ENCODE peak calls at places on chromosomes 12 and 14, in four cellular contexts. R, W, Z and P are unnamed samples.

GRCh38 chr12:92796650-92797049 is 93.9 kb downstream of the PLEKHG7 start:
- DNase-seq in W (no peak), R (no peak), Z (no peak), P (no peak)

GRCh38 chr12:127294651-127295205 is 972.2 kb upstream of the TMEM132C start:
- DNase-seq in Z (no peak), W (no peak), R (no peak), P (no peak)

GRCh38 chr14:53525608-53526007 is 372.5 kb upstream of the DDHD1 start:
- DNase-seq in R (no peak), Z (no peak), W (no peak), P (no peak)

GRCh38 chr12:79858518-79858917 is 76.4 kb downstream of the PPP1R12A start:
- DNase-seq in R (no peak), W (peak), Z (no peak), P (no peak)

GRCh38 chr12:77845831-77846230 is 15.1 kb downstream of the NAV3 start:
- DNase-seq in Z (no peak), W (no peak), R (no peak), P (no peak)

GRCh38 chr12:18261906-18262305 is 588 bp downstream of the PIK3C2G start:
- DNase-seq in W (no peak), Z (no peak), R (no peak), P (no peak)

GRCh38 chr14:52010173-52010693 is 20.9 kb downstream of the RTRAF start:
- DNase-seq in W (no peak), R (no peak), Z (no peak), P (no peak)

GRCh38 chr12:48750215-48750614 is 33.7 kb upstream of the CCNT1 start:
- DNase-seq in R (no peak), Z (no peak), W (no peak), P (no peak)

GRCh38 chr12:93902736-93903562 is 225.8 kb downstream of the CRADD start:
- DNase-seq in Z (no peak), R (no peak), W (peak), P (no peak)

GRCh38 chr12:6084261-6084968 is 40.1 kb downstream of the VWF start:
- DNase-seq in W (no peak), R (no peak), Z (no peak), P (no peak)

GRCh38 chr14:93965287-93965821 is 11.0 kb downstream of the ASB2 start:
- DNase-seq in W (peak), Z (no peak), R (no peak), P (no peak)

GRCh38 chr14:64942531-64943111 is at the start of gene GPX2:
- DNase-seq in R (no peak), W (peak), Z (no peak), P (no peak)

GRCh38 chr14:48398675-48399282 is 723.4 kb upstream of the MDGA2 start:
- DNase-seq in R (no peak), W (peak), Z (peak), P (peak)

GRCh38 chr12:131761638-131762037 is 50.7 kb downstream of the SFSWAP start:
- DNase-seq in W (no peak), Z (no peak), R (no peak), P (no peak)

GRCh38 chr14:68405959-68406358 is 386.9 kb downstream of the ZFP36L1 start:
- DNase-seq in Z (no peak), R (no peak), W (no peak), P (no peak)

GRCh38 chr14:103393687-103394626 is 8.7 kb downstream of the MARK3 start:
- DNase-seq in Z (peak), R (no peak), W (no peak), P (peak)

GRCh38 chr12:27551172-27551840 is 27.3 kb downstream of the PPFIBP1 start:
- DNase-seq in R (no peak), Z (no peak), W (no peak), P (no peak)

GRCh38 chr12:68483592-68484373 is 126.9 kb upstream of the RAP1B start:
- DNase-seq in R (no peak), Z (no peak), W (no peak), P (no peak)

GRCh38 chr12:111248981-111249380 is 119.9 kb downstream of the PHETA1 start:
- DNase-seq in Z (no peak), R (no peak), W (no peak), P (no peak)

GRCh38 chr14:104343690-104344640 is 205.6 kb downstream of the KIF26A start:
- DNase-seq in Z (no peak), R (no peak), W (no peak), P (no peak)

GRCh38 chr12:50058743-50059312 is 1.4 kb downstream of the ASIC1 start:
- DNase-seq in Z (no peak), W (no peak), R (no peak), P (no peak)

GRCh38 chr12:82740129-82741000 is 53.7 kb downstream of the TMTC2 start:
- DNase-seq in Z (no peak), W (no peak), R (no peak), P (peak)

GRCh38 chr12:34393086-34393820 is 371.0 kb downstream of the ALG10 start:
- DNase-seq in Z (no peak), W (no peak), R (no peak), P (no peak)

GRCh38 chr12:100427078-100427477 is 46.6 kb upstream of the NR1H4 start:
- DNase-seq in R (no peak), Z (no peak), W (peak), P (no peak)

GRCh38 chr12:22969521-22969920 is 344.6 kb downstream of the ETNK1 start:
- DNase-seq in R (no peak), Z (no peak), W (no peak), P (no peak)

GRCh38 chr14:28577711-28578131 is 188.9 kb upstream of the FOXG1 start:
- DNase-seq in W (no peak), Z (no peak), R (no peak), P (no peak)

GRCh38 chr12:4251228-4251891 is 22.2 kb upstream of the CCND2 start:
- DNase-seq in W (no peak), Z (no peak), R (no peak), P (no peak)

GRCh38 chr12:122895757-122896636 is at the start of gene VPS37B:
- DNase-seq in Z (peak), W (peak), R (no peak), P (peak)

GRCh38 chr12:24759155-24759554 is 189.7 kb downstream of the BCAT1 start:
- DNase-seq in R (no peak), Z (peak), W (peak), P (no peak)

GRCh38 chr14:36556811-36557433 is 25.5 kb downstream of the NKX2-8 start:
- DNase-seq in Z (peak), R (no peak), W (peak), P (peak)

GRCh38 chr14:105092124-105092911 is 27.1 kb upstream of the GPR132 start:
- DNase-seq in W (no peak), R (no peak), Z (no peak), P (no peak)

GRCh38 chr12:42296503-42297109 is 29.3 kb downstream of the ZCRB1 start:
- DNase-seq in R (no peak), Z (peak), W (peak), P (peak)

GRCh38 chr14:61398221-61398620 is 76.8 kb downstream of the PRKCH start:
- DNase-seq in R (no peak), W (no peak), Z (no peak), P (no peak)

GRCh38 chr14:64507376-64508156 is 3.0 kb downstream of the ZBTB1 start:
- DNase-seq in Z (no peak), W (no peak), R (no peak), P (no peak)

GRCh38 chr14:89027097-89027740 is 202.8 kb downstream of the TTC8 start:
- DNase-seq in W (peak), Z (peak), R (no peak), P (peak)

GRCh38 chr12:92133166-92133565 is 12.5 kb downstream of the BTG1 start:
- DNase-seq in W (no peak), R (no peak), Z (no peak), P (no peak)

GRCh38 chr12:546920-547845 is 87.4 kb downstream of the B4GALNT3 start:
- DNase-seq in W (peak), R (no peak), Z (peak), P (peak)

GRCh38 chr12:130838951-130839769 is at the start of gene STX2:
- DNase-seq in Z (peak), R (peak), W (peak), P (peak)

GRCh38 chr12:52392465-52393007 is 7.1 kb upstream of the KRT84 start:
- DNase-seq in R (no peak), W (no peak), Z (no peak), P (no peak)

GRCh38 chr12:52390739-52391617 is 5.5 kb upstream of the KRT84 start:
- DNase-seq in W (peak), R (no peak), Z (peak), P (peak)

GRCh38 chr12:52391618-52392002 is 6.2 kb upstream of the KRT84 start:
- DNase-seq in W (no peak), R (no peak), Z (no peak), P (no peak)

GRCh38 chr12:52387859-52388258 is 2.4 kb upstream of the KRT84 start:
- DNase-seq in W (no peak), R (no peak), Z (no peak), P (no peak)

DNA sequence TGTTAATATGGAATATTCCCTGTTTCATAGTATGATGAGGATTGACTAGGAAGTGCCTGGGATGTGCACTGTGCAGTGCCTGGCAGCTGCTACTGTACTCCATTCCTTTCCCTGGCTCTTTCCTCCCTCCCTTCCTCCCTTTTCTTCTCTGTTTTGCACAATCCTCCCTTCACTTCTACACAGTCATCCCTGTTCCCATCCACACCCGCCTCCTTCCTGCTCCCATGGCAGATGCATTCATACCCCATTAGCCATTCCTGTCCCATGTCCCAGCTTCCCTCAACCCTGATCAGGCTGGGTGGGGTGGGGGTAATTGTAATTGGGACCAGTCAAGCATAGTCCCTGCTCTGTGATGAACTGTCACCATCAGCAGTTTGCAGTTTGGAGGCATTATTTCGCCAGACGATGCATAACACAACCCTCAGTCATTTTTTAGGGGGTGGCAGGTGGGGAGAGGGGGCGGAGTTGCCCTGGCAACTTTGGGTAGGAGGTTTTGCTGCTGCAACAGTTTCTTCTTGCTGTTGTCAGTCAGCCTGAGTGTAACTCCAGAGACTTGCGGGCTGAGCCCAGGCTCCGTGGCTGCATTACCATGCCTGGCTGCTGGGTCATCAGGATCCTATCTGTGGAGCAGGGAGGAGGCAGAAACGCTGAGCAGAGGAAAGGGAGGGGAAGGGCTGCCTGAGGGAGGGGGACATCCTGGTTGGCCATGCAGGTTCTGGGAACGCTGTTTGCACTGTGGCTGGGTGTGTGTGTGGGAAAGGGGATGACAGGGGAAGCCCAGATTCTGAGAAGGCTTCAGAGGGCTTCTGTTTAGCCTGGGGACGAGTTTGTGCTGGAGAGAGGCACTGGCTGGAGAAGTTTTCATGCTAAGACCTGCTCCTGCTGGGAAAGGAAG is 4.1 kb upstream of the KRT84 start:
- DNase-seq in Z (no peak), R (no peak), W (no peak), P (no peak)
- TF ChIP-seq BHLHE40 in Z (no peak), R (no peak), W (no peak), P (no peak)

GRCh38 chr12:47319746-47320145 is 240.0 kb upstream of the AMIGO2 start:
- DNase-seq in R (no peak), Z (no peak), W (no peak), P (no peak)
- TF ChIP-seq TARDBP in R (no peak), Z (no peak), W (no peak), P (no peak)

DNA sequence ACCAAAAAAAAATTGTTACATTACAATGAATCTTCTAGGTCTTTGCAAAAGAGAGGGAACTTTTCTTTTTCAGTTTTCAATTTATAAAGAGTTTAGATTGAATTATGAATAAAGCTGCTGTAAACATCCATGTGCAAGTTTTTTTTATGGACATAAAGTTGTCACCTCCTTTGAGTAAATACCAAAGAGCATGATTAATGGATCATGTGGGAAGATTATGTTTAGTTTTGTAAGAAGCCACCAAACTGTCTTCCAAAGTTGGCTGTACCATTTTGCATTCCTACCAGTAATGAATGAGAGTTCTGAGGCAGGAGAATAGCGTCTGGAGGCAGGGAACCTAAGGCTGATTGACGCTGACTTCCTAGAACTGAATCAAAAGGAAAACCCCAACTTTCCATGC is 30.2 kb downstream of the LEMD3 start:
- DNase-seq in R (no peak), Z (no peak), W (no peak), P (no peak)
- TF ChIP-seq BHLHE40 in R (no peak), Z (no peak), W (no peak), P (no peak)

DNA sequence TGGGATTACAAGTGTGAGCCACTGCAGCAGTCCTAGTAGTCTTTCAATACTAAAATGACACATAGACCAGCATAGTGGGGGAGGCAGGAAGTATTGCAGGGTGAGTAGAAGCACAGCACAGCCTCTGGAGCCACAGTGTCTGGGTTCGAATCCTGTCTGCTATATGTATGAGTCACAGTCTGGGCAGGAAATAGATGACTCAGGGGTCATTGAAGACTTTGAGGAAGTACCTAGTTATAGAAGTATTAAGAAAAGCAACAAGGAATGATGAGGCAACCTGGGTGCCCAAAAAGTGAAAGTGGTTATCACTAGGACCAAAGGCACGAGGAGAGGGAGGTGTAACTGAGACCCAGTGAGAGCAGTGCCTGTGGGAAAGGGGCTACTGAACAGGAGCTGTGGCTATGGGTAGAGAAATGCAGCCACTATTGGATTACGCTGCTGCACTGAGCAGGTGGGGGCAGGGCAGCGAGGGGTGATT is 124.0 kb downstream of the PDE3A start:
- DNase-seq in R (peak), Z (no peak), W (no peak), P (no peak)
- TF ChIP-seq TARDBP in R (no peak), Z (no peak), W (no peak), P (no peak)

DNA sequence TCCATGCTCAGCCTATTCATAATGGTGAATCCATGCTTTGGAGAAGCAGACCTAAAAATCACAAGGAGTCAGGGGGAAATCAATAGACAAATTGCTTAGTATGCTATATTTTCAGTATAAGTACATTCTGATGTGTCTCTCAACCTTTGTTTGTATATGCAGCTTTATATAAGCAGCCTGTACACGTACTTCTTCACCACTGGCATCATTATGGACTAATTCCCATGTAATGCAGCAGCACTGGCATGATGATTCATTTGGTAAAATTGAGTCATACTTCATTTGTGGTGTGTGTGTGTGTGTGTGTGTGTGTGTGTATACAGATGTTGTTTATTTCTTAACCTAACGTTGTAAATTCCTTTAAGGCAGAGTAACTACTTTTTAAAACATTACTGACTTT is 10.9 kb downstream of the DCP1B start:
- DNase-seq in W (peak), R (no peak), Z (no peak), P (no peak)
- TF ChIP-seq BHLHE40 in W (no peak), R (no peak), Z (no peak), P (no peak)

DNA sequence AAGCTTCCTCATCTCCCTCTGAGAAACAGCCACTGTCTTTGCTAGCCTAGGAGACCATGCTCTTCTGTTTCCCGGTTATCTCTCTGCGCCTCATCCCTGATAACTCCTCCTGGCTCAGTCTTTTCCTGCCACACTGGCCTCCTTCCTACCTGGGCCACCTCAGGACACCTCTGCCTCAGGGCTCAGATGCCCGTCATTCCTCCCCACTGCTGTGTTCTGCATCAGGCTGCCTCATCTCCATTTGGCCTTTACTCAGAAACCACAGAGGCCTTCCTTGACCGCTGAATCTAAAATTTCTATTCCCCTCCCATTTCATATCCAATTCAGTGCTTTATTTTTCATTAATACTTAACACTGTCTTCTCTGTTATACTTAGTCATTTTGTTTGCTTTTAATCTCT is 311.0 kb upstream of the RGS6 start:
- DNase-seq in R (no peak), W (no peak), Z (no peak), P (no peak)
- TF ChIP-seq TARDBP in R (no peak), W (no peak), Z (no peak), P (no peak)

GRCh38 chr12:104635944-104636343 is 179.2 kb downstream of the CHST11 start:
- DNase-seq in R (no peak), W (no peak), Z (no peak), P (no peak)

GRCh38 chr12:104630230-104630670 is 173.5 kb downstream of the CHST11 start:
- DNase-seq in W (no peak), R (no peak), Z (no peak), P (peak)

GRCh38 chr12:104634852-104635251 is 178.1 kb downstream of the CHST11 start:
- DNase-seq in W (no peak), Z (no peak), R (no peak), P (no peak)

GRCh38 chr12:104634044-104634443 is 177.3 kb downstream of the CHST11 start:
- DNase-seq in R (no peak), W (no peak), Z (no peak), P (no peak)

GRCh38 chr12:104632724-104633181 is 176.0 kb downstream of the CHST11 start:
- DNase-seq in R (no peak), Z (no peak), W (no peak), P (no peak)
- TF ChIP-seq BHLHE40 in R (no peak), Z (no peak), W (no peak), P (no peak)

GRCh38 chr14:26380616-26381015 is 217.2 kb downstream of the NOVA1 start:
- DNase-seq in Z (no peak), R (no peak), W (no peak), P (no peak)
- TF ChIP-seq TARDBP in Z (no peak), R (no peak), W (no peak), P (no peak)

DNA sequence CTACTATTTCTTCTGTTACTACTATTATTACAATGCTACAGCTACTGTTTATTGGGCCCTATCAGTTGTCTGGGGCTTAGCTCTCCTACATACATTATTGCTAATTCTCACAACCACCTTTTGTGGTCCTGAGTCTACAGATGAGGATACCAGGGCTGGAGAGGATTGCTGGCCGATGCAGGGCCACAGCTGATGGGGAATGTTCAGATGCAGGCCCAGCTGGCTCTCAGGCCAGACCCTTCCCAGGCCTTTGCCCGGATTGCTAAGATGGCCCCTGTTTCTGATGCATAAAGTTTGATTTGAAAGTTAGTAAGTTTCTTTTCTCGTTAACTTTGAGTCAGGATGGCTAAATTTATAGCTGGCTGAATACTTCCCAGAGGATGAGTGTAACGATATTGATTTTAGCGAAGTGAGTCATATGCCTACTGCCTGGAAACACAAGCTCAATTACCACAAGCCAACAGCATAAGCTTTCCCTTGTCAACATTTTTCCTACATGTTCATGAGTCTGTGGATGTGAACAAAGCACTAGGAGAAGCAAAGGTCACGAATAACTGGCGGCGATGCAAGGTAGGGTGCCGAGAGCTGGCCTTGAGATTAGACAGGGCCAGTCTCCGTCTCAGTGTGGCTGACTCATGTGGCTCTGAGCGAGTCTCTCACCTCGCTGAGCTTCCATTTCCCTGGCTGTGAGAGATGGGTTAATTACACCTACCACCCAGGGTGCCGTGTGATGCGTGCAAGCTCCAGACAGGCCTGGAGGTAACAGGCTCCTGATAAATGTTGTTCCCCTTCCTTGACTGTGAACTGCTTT is 111.0 kb downstream of the BEGAIN start:
- DNase-seq in R (no peak), W (peak), Z (no peak), P (peak)
- TF ChIP-seq BHLHE40 in R (no peak), W (no peak), Z (no peak), P (no peak)

GRCh38 chr14:82488473-82488872 is 954.8 kb upstream of the SEL1L start:
- DNase-seq in R (no peak), W (no peak), Z (no peak), P (no peak)
- TF ChIP-seq TARDBP in R (no peak), W (no peak), Z (no peak), P (no peak)